ENCODE peak calls at places on chromosomes 6 and 20, in ten cellular contexts. P, S, X, L, T, V, G, Q, I and E are unnamed samples.

GRCh38 chr6:138862491-138862890 is 66.6 kb downstream of the ECT2L start:
- DNase-seq in S (no peak), X (no peak), P (no peak), I (no peak), V (no peak), L (no peak), Q (no peak), T (no peak), G (no peak), E (no peak)

GRCh38 chr6:121485359-121485809 is 49.9 kb downstream of the GJA1 start:
- DNase-seq in P (no peak), I (no peak), G (no peak), Q (no peak), S (peak; percentile 82), X (peak; percentile 36), V (no peak), T (no peak), L (no peak), E (no peak)

GRCh38 chr20:49890651-49891361 is 24.5 kb downstream of the SPATA2 start:
- DNase-seq in X (no peak), I (no peak), S (no peak), G (peak; percentile 74), T (peak; percentile 60), V (peak; percentile 51), L (peak; percentile 55), Q (peak; percentile 59), P (no peak), E (no peak)

GRCh38 chr6:80214436-80215022 is 108.1 kb downstream of the BCKDHB start:
- DNase-seq in G (peak; percentile 26), S (peak; percentile 45), T (no peak), V (no peak), I (peak; percentile 29), Q (peak; percentile 64), X (peak; percentile 62), P (no peak), L (no peak), E (no peak)

GRCh38 chr6:159555082-159555481 is 138.0 kb downstream of the SOD2 start:
- DNase-seq in S (no peak), I (no peak), V (no peak), T (no peak), G (no peak), L (no peak), Q (no peak), X (no peak), P (no peak), E (no peak)

GRCh38 chr6:4274382-4275082 is 139.2 kb upstream of the ECI2 start:
- DNase-seq in V (no peak), L (no peak), S (peak; percentile 22), G (no peak), Q (no peak), X (no peak), T (no peak), I (no peak), P (no peak), E (no peak)

GRCh38 chr6:151136141-151136755 is 103.5 kb upstream of the AKAP12 start:
- DNase-seq in G (no peak), X (no peak), Q (no peak), I (peak; percentile 77), S (no peak), L (no peak), V (no peak), T (no peak), P (no peak), E (no peak)

GRCh38 chr6:52726741-52727535 is 36.3 kb downstream of the GSTA2 start:
- DNase-seq in G (no peak), Q (no peak), I (no peak), X (no peak), V (no peak), L (no peak), P (no peak), T (no peak), S (no peak), E (no peak)

GRCh38 chr6:135331002-135331401 is 149.9 kb downstream of the MYB start:
- DNase-seq in Q (no peak), T (no peak), P (no peak), V (no peak), G (no peak), L (no peak), S (no peak), I (no peak), X (no peak), E (no peak)

GRCh38 chr6:10725046-10725445 is 2.2 kb downstream of the TMEM14C start:
- DNase-seq in G (no peak), Q (no peak), P (no peak), I (no peak), S (no peak), L (no peak), X (no peak), V (no peak), T (no peak), E (no peak)

GRCh38 chr6:83463886-83464285 is 33.0 kb upstream of the ME1 start:
- DNase-seq in V (no peak), Q (no peak), S (no peak), L (no peak), T (no peak), G (no peak), I (no peak), X (peak; percentile 8), P (no peak), E (no peak)

GRCh38 chr20:62622178-62622876 is 20.0 kb upstream of the SLCO4A1 start:
- DNase-seq in G (no peak), V (no peak), L (no peak), T (no peak), Q (no peak), P (no peak), X (no peak), I (no peak), S (no peak), E (no peak)
- H3K27ac ChIP-seq in G (peak overlapping the region; percentile 91), V (peak overlapping the region; percentile 98), L (no peak overlapping the region), T (peak overlapping the region; percentile 51), Q (peak overlapping the region; percentile 90), P (peak overlapping the region; percentile 82), X (peak overlapping the region; percentile 100), I (peak overlapping the region; percentile 95), S (peak overlapping the region; percentile 91), E (peak overlapping the region; percentile 85)

GRCh38 chr6:82365011-82365751 is 1.6 kb downstream of the TPBG start:
- DNase-seq in S (peak; percentile 53), V (peak; percentile 53), T (peak; percentile 64), P (peak; percentile 8), X (peak; percentile 34), Q (peak; percentile 76), I (no peak), G (peak; percentile 17), L (peak; percentile 67), E (no peak)
- H3K27ac ChIP-seq in S (peak overlapping the region; percentile 96), V (peak overlapping the region; percentile 94), T (peak overlapping the region; percentile 79), P (no peak overlapping the region), X (peak overlapping the region; percentile 98), Q (peak overlapping the region; percentile 39), I (no peak overlapping the region), G (no peak overlapping the region), L (no peak overlapping the region), E (no peak overlapping the region)

GRCh38 chr6:127092486-127092885 is 26.0 kb upstream of the RSPO3 start:
- DNase-seq in T (no peak), S (no peak), G (no peak), X (no peak), I (no peak), V (no peak), Q (no peak), P (no peak), L (no peak), E (no peak)
- H3K27ac ChIP-seq in T (no peak overlapping the region), S (no peak overlapping the region), G (no peak overlapping the region), X (no peak overlapping the region), I (no peak overlapping the region), V (no peak overlapping the region), Q (no peak overlapping the region), P (no peak overlapping the region), L (no peak overlapping the region), E (no peak overlapping the region)

GRCh38 chr20:3842332-3842930 is 4.2 kb upstream of the MAVS start:
- DNase-seq in S (no peak), G (no peak), P (no peak), L (no peak), Q (no peak), T (no peak), I (no peak), V (no peak), X (no peak), E (no peak)

GRCh38 chr20:3843490-3843889 is 3.1 kb upstream of the MAVS start:
- DNase-seq in V (no peak), P (no peak), Q (no peak), S (peak; percentile 71), G (no peak), L (no peak), X (peak; percentile 81), I (peak; percentile 69), T (no peak), E (no peak)

GRCh38 chr20:3836132-3836531 is 10.5 kb upstream of the MAVS start:
- DNase-seq in S (no peak), V (no peak), Q (no peak), T (no peak), I (no peak), G (no peak), P (no peak), X (no peak), L (no peak), E (no peak)

GRCh38 chr20:3839328-3839727 is 7.3 kb upstream of the MAVS start:
- DNase-seq in Q (no peak), L (no peak), S (no peak), V (no peak), P (no peak), X (no peak), T (no peak), I (no peak), G (no peak), E (no peak)
- H3K27ac ChIP-seq in Q (no peak overlapping the region), L (no peak overlapping the region), S (no peak overlapping the region), V (no peak overlapping the region), P (no peak overlapping the region), X (no peak overlapping the region), T (no peak overlapping the region), I (no peak overlapping the region), G (no peak overlapping the region), E (no peak overlapping the region)

GRCh38 chr6:105066233-105066632 is 109.3 kb downstream of the LIN28B start:
- DNase-seq in V (no peak), G (no peak), Q (no peak), S (no peak), X (no peak), I (peak; percentile 82), T (no peak), P (no peak), L (no peak), E (no peak)
- H3K27ac ChIP-seq in V (no peak overlapping the region), G (no peak overlapping the region), Q (no peak overlapping the region), S (no peak overlapping the region), X (no peak overlapping the region), I (peak overlapping the region; percentile 61), T (no peak overlapping the region), P (no peak overlapping the region), L (no peak overlapping the region), E (no peak overlapping the region)